ENCODE peak calls at places on chromosomes 5 and 9, in six cellular contexts. V is HTR-8/SVneo, R is ACHN, D is chondrocyte, H is AG08395, C is SHP77. U is an unnamed sample.
A peak's percentile ranks its signal among the peaks of the same experiment; 100 is the strongest.

GRCh38 chr5:57435701-57436134 is 46.9 kb downstream of the ACTBL2 start:
- DNase-seq in H (peak; percentile 49), R (no peak), C (no peak), D (no peak), V (peak; percentile 41), U (peak; percentile 51)

GRCh38 chr9:14247577-14247976 is 66.4 kb downstream of the NFIB start:
- DNase-seq in H (no peak), V (no peak), R (no peak), D (no peak), C (no peak), U (no peak)

GRCh38 chr9:113397077-113397696 is 3.9 kb downstream of the ALAD start:
- DNase-seq in H (no peak), R (no peak), V (no peak), C (no peak), D (no peak), U (no peak)

GRCh38 chr5:7094626-7095025 is 301.3 kb upstream of the ADCY2 start:
- DNase-seq in H (no peak), V (no peak), D (no peak), C (no peak), R (no peak), U (no peak)

GRCh38 chr9:137647096-137647709 is 28.4 kb downstream of the EHMT1 start:
- DNase-seq in V (no peak), C (no peak), D (peak; percentile 52), R (no peak), H (no peak), U (no peak)

GRCh38 chr5:153711755-153712154 is 221.3 kb downstream of the GRIA1 start:
- DNase-seq in C (no peak), H (peak; percentile 13), D (no peak), R (peak; percentile 15), V (no peak), U (no peak)

GRCh38 chr5:148729182-148729581 is 74.9 kb upstream of the HTR4 start:
- DNase-seq in H (no peak), R (peak; percentile 8), C (no peak), D (no peak), V (no peak), U (no peak)

GRCh38 chr9:128102861-128103588 is 24.5 kb downstream of the PTGES2 start:
- DNase-seq in V (no peak), C (peak; percentile 18), R (no peak), D (no peak), H (no peak), U (peak; percentile 46)

GRCh38 chr5:54243483-54244080 is 66.8 kb downstream of the ARL15 start:
- DNase-seq in C (no peak), D (no peak), R (peak; percentile 30), V (peak; percentile 41), H (peak; percentile 58), U (peak; percentile 30)

GRCh38 chr5:79984363-79984762 is 6.7 kb downstream of the MTX3 start:
- DNase-seq in V (no peak), H (no peak), C (no peak), R (no peak), D (no peak), U (no peak)

GRCh38 chr5:107418902-107419301 is 251.8 kb downstream of the EFNA5 start:
- DNase-seq in R (no peak), C (no peak), D (no peak), V (no peak), H (no peak), U (no peak)

GRCh38 chr5:150613991-150614650 is 26.3 kb upstream of the SYNPO start:
- DNase-seq in C (no peak), R (no peak), H (no peak), V (no peak), D (no peak), U (no peak)

GRCh38 chr9:136886610-136887597 is 588 bp downstream of the TRAF2 start:
- DNase-seq in R (peak; percentile 33), V (no peak), H (peak; percentile 77), C (no peak), D (no peak), U (no peak)

GRCh38 chr5:40879163-40879942 is 29.9 kb upstream of the C7 start:
- DNase-seq in D (no peak), H (peak; percentile 47), R (peak; percentile 25), V (peak; percentile 70), C (peak; percentile 37), U (peak; percentile 33)

GRCh38 chr5:59587489-59588337 is 305.8 kb downstream of the PDE4D start:
- DNase-seq in V (peak; percentile 13), C (peak; percentile 74), H (peak; percentile 70), D (no peak), R (peak; percentile 83), U (peak; percentile 41)

GRCh38 chr5:146606838-146607237 is 90.8 kb upstream of the GPR151 start:
- DNase-seq in H (no peak), V (no peak), D (no peak), R (no peak), C (no peak), U (no peak)

GRCh38 chr5:143662020-143662419 is 149.9 kb upstream of the HMHB1 start:
- DNase-seq in D (no peak), H (no peak), R (no peak), C (no peak), V (no peak), U (no peak)

GRCh38 chr5:172107606-172108005 is 80.4 kb downstream of the STK10 start:
- DNase-seq in R (peak; percentile 66), D (no peak), V (peak; percentile 73), H (peak; percentile 76), C (no peak), U (no peak)

GRCh38 chr9:104286792-104287191 is 192.7 kb downstream of the SMC2 start:
- DNase-seq in H (no peak), D (no peak), V (no peak), C (no peak), R (no peak), U (no peak)

GRCh38 chr5:81313278-81313677 is 11.9 kb downstream of the ZCCHC9 start:
- DNase-seq in D (no peak), V (no peak), H (no peak), R (no peak), C (no peak), U (no peak)

U was measured in NCI-H460.